ENCODE peak calls at places on chromosomes 13 and 19, in six cellular contexts. One of them, this sample, is unnamed.

GRCh38 chr13:47258384-47258783 is 361.5 kb upstream of the HTR2A start:
- DNase-seq in GM12878: no peak
- DNase-seq in HCT116: no peak
- DNase-seq in K562: no peak
- DNase-seq in HepG2: no peak
- DNase-seq in H1: no peak
- DNase-seq in this sample: no peak

GRCh38 chr19:2186071-2186846 is 22.5 kb downstream of the DOT1L start:
- DNase-seq in GM12878: no peak
- DNase-seq in HCT116: no peak
- DNase-seq in K562: no peak
- DNase-seq in HepG2: no peak
- DNase-seq in H1: no peak
- DNase-seq in this sample: no peak

GRCh38 chr19:3062165-3063105 is at the start of gene TLE5:
- DNase-seq in GM12878: no peak
- DNase-seq in HCT116: no peak
- DNase-seq in K562: peak; percentile 85
- DNase-seq in HepG2: peak; percentile 43
- DNase-seq in H1: no peak
- DNase-seq in this sample: no peak

GRCh38 chr19:18603255-18603957 is 3.2 kb downstream of the CRLF1 start:
- DNase-seq in GM12878: no peak
- DNase-seq in HCT116: no peak
- DNase-seq in K562: peak; percentile 67
- DNase-seq in HepG2: no peak
- DNase-seq in H1: no peak
- DNase-seq in this sample: peak; percentile 64

GRCh38 chr13:29976535-29976934 is 126.1 kb upstream of the UBL3 start:
- DNase-seq in GM12878: no peak
- DNase-seq in HCT116: no peak
- DNase-seq in K562: no peak
- DNase-seq in HepG2: no peak
- DNase-seq in H1: no peak
- DNase-seq in this sample: no peak

GRCh38 chr19:51123381-51124186 is 1.1 kb upstream of the SIGLEC9 start:
- DNase-seq in GM12878: no peak
- DNase-seq in HCT116: no peak
- DNase-seq in K562: no peak
- DNase-seq in HepG2: no peak
- DNase-seq in H1: no peak
- DNase-seq in this sample: no peak

GRCh38 chr13:114025432-114026127 is 51.7 kb upstream of the C13orf46 start:
- DNase-seq in GM12878: no peak
- DNase-seq in HCT116: no peak
- DNase-seq in K562: peak; percentile 12
- DNase-seq in HepG2: no peak
- DNase-seq in H1: no peak
- DNase-seq in this sample: no peak

GRCh38 chr13:46296920-46297319 is 85.2 kb downstream of the LRRC63 start:
- DNase-seq in GM12878: no peak
- DNase-seq in HCT116: peak; percentile 19
- DNase-seq in K562: no peak
- DNase-seq in HepG2: no peak
- DNase-seq in H1: no peak
- DNase-seq in this sample: no peak

GRCh38 chr13:18998389-18998788 is 183.2 kb downstream of the TUBA3C start:
- DNase-seq in GM12878: no peak
- DNase-seq in HCT116: no peak
- DNase-seq in K562: no peak
- DNase-seq in HepG2: no peak
- DNase-seq in H1: no peak
- DNase-seq in this sample: no peak

GRCh38 chr13:60431108-60431700 is 34.2 kb downstream of the TDRD3 start:
- DNase-seq in GM12878: peak; percentile 61
- DNase-seq in HCT116: peak; percentile 46
- DNase-seq in K562: peak; percentile 18
- DNase-seq in HepG2: peak; percentile 47
- DNase-seq in H1: no peak
- DNase-seq in this sample: no peak

GRCh38 chr13:38542601-38543000 is 144.3 kb upstream of the FREM2 start:
- DNase-seq in GM12878: no peak
- DNase-seq in HCT116: no peak
- DNase-seq in K562: no peak
- DNase-seq in HepG2: no peak
- DNase-seq in H1: no peak
- DNase-seq in this sample: no peak

GRCh38 chr19:55369651-55370304 is 485 bp downstream of the IL11 start:
- DNase-seq in GM12878: no peak
- DNase-seq in HCT116: no peak
- DNase-seq in K562: peak; percentile 82
- DNase-seq in HepG2: no peak
- DNase-seq in H1: no peak
- DNase-seq in this sample: peak; percentile 82

GRCh38 chr13:59601993-59602392 is 561.7 kb downstream of the DIAPH3 start:
- DNase-seq in GM12878: no peak
- DNase-seq in HCT116: no peak
- DNase-seq in K562: no peak
- DNase-seq in HepG2: no peak
- DNase-seq in H1: no peak
- DNase-seq in this sample: no peak

GRCh38 chr13:99812611-99813010 is 159.0 kb downstream of the ZIC5 start:
- DNase-seq in GM12878: no peak
- DNase-seq in HCT116: no peak
- DNase-seq in K562: no peak
- DNase-seq in HepG2: no peak
- DNase-seq in H1: no peak
- DNase-seq in this sample: no peak

GRCh38 chr19:39592381-39592780 is 9.9 kb upstream of the LGALS13 start:
- DNase-seq in GM12878: no peak
- DNase-seq in HCT116: no peak
- DNase-seq in K562: no peak
- DNase-seq in HepG2: no peak
- DNase-seq in H1: no peak
- DNase-seq in this sample: no peak

GRCh38 chr19:1789282-1790020 is 22.6 kb downstream of the ATP8B3 start:
- DNase-seq in GM12878: no peak
- DNase-seq in HCT116: no peak
- DNase-seq in K562: no peak
- DNase-seq in HepG2: no peak
- DNase-seq in H1: no peak
- DNase-seq in this sample: no peak

GRCh38 chr13:100836696-100837095 is 162.1 kb upstream of the TMTC4 start:
- DNase-seq in GM12878: no peak
- DNase-seq in HCT116: no peak
- DNase-seq in K562: no peak
- DNase-seq in HepG2: no peak
- DNase-seq in H1: no peak
- DNase-seq in this sample: no peak

GRCh38 chr13:37751025-37751424 is 118.5 kb downstream of the TRPC4 start:
- DNase-seq in GM12878: no peak
- DNase-seq in HCT116: no peak
- DNase-seq in K562: no peak
- DNase-seq in HepG2: no peak
- DNase-seq in H1: no peak
- DNase-seq in this sample: no peak

GRCh38 chr19:47813304-47813994 is 8.3 kb upstream of the CRX start:
- DNase-seq in GM12878: no peak
- DNase-seq in HCT116: peak; percentile 61
- DNase-seq in K562: peak; percentile 88
- DNase-seq in HepG2: peak; percentile 58
- DNase-seq in H1: peak; percentile 78
- DNase-seq in this sample: peak; percentile 98

GRCh38 chr13:42114912-42115311 is 66.5 kb downstream of the DGKH start:
- DNase-seq in GM12878: no peak
- DNase-seq in HCT116: no peak
- DNase-seq in K562: no peak
- DNase-seq in HepG2: no peak
- DNase-seq in H1: no peak
- DNase-seq in this sample: no peak

GRCh38 chr13:31950121-31950810 is 81.3 kb upstream of the FRY start:
- DNase-seq in GM12878: no peak
- DNase-seq in HCT116: no peak
- DNase-seq in K562: no peak
- DNase-seq in HepG2: no peak
- DNase-seq in H1: no peak
- DNase-seq in this sample: no peak

GRCh38 chr13:27644302-27644701 is 22.6 kb downstream of the POLR1D start:
- DNase-seq in GM12878: no peak
- DNase-seq in HCT116: peak; percentile 27
- DNase-seq in K562: no peak
- DNase-seq in HepG2: no peak
- DNase-seq in H1: no peak
- DNase-seq in this sample: no peak

GRCh38 chr13:32246468-32246867 is 68.7 kb downstream of the ZAR1L start:
- DNase-seq in GM12878: no peak
- DNase-seq in HCT116: peak; percentile 66
- DNase-seq in K562: peak; percentile 58
- DNase-seq in HepG2: peak; percentile 67
- DNase-seq in H1: peak; percentile 56
- DNase-seq in this sample: peak; percentile 81

DNA sequence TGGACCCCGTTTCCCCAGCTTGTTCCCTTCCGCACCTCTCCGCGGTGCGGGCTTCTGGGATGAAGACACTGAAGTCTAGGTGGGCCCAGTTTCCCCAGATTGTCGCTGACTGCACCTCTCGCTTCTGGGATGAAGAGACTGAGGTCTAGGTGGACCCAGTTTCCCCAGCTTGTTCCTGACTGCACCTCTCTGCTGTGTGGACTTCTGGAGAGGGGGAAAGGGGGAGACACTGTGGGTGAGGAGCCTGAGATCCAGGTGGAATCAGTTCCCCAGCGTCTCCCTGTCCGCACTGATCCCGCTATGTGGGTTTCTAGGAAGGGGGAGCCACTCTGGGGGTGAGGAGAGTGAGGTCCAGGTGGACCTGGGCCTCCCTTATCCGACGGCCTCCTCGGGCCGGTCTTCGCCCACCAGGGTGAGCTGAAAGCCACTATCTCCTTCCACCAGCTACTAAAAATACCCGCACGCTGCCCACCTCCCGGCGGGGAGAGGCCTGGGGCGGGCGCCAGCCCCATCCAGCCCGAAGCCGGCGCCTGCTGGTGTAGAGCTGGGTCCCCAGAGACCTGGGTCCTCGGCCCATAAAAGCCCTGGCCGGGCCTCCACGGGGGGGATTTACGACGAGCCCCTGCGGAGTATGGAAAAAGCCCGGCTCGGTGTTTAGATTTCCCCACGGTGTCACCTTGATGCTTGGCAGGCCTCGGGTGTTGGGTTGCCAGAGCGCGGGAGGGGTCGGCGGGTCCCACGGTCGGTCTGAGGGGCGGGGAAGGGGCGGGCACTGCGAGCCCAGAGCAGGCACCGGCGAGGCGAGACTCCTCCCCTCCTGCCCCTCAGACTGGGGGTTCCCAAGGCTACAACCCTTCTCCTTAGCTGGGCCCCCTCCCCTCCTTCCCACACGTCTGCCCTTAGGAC is 10.6 kb downstream of the FUT6 start:
- DNase-seq in GM12878: no peak
- DNase-seq in HCT116: no peak
- DNase-seq in K562: no peak
- DNase-seq in HepG2: no peak
- DNase-seq in H1: no peak
- DNase-seq in this sample: peak; percentile 67
- TF ChIP-seq ATF3 in GM12878: no peak
- TF ChIP-seq ATF3 in HCT116: no peak
- TF ChIP-seq ATF3 in K562: no peak
- TF ChIP-seq ATF3 in HepG2: no peak
- TF ChIP-seq ATF3 in H1: no peak
- TF ChIP-seq ATF3 in this sample: no peak

GRCh38 chr19:36152061-36152885 is at the start of gene COX7A1:
- DNase-seq in GM12878: no peak
- DNase-seq in HCT116: no peak
- DNase-seq in K562: no peak
- DNase-seq in HepG2: no peak
- DNase-seq in H1: no peak
- DNase-seq in this sample: no peak
- TF ChIP-seq ATF3 in GM12878: no peak
- TF ChIP-seq ATF3 in HCT116: no peak
- TF ChIP-seq ATF3 in K562: no peak
- TF ChIP-seq ATF3 in HepG2: no peak
- TF ChIP-seq ATF3 in H1: no peak
- TF ChIP-seq ATF3 in this sample: no peak

GRCh38 chr19:8513687-8514504 is at the start of gene ZNF414:
- DNase-seq in GM12878: peak; percentile 60
- DNase-seq in HCT116: peak; percentile 97
- DNase-seq in K562: peak; percentile 98
- DNase-seq in HepG2: peak; percentile 83
- DNase-seq in H1: peak; percentile 96
- DNase-seq in this sample: peak; percentile 100

GRCh38 chr19:8510589-8511115 is 3.3 kb downstream of the ZNF414 start:
- DNase-seq in GM12878: no peak
- DNase-seq in HCT116: no peak
- DNase-seq in K562: no peak
- DNase-seq in HepG2: no peak
- DNase-seq in H1: no peak
- DNase-seq in this sample: no peak

GRCh38 chr19:8512115-8512967 is 1.6 kb downstream of the ZNF414 start:
- DNase-seq in GM12878: no peak
- DNase-seq in HCT116: peak; percentile 67
- DNase-seq in K562: peak; percentile 92
- DNase-seq in HepG2: peak; percentile 60
- DNase-seq in H1: peak; percentile 58
- DNase-seq in this sample: peak; percentile 68

GRCh38 chr19:8512991-8513686 is 828 bp downstream of the ZNF414 start:
- DNase-seq in GM12878: no peak
- DNase-seq in HCT116: no peak
- DNase-seq in K562: no peak
- DNase-seq in HepG2: no peak
- DNase-seq in H1: no peak
- DNase-seq in this sample: no peak

GRCh38 chr19:8511573-8512101 is 2.3 kb downstream of the ZNF414 start:
- DNase-seq in GM12878: no peak
- DNase-seq in HCT116: peak; percentile 53
- DNase-seq in K562: no peak
- DNase-seq in HepG2: no peak
- DNase-seq in H1: no peak
- DNase-seq in this sample: no peak
- TF ChIP-seq ATF3 in GM12878: no peak
- TF ChIP-seq ATF3 in HCT116: no peak
- TF ChIP-seq ATF3 in K562: no peak
- TF ChIP-seq ATF3 in HepG2: no peak
- TF ChIP-seq ATF3 in H1: no peak
- TF ChIP-seq ATF3 in this sample: no peak

DNA sequence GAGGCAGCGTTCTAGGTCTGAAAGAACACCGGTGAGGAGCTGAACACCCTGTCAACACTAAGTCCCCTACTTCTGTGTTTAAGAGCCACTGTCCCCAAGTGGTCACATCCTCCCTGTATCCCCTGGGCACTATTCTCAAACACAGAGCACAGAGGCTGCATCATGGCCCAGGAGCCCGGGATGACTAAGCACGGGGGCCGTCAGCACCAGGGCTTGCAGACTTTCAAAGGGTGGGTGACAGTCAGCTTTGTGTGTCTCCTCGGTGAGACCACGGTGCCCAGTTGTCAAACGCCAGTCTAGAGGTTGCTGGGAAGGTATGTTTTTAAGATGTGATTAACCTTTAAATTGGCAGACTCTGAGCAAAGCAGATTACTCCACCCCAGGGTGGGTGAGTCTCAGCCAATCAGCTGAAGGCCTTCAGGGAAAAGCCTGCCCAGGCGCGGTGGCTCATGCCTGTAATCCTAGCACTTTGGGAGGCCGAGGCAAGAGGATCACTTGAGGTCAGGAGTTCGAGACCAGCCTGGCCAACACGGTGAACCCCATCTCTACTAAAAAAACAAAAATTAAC is 8.0 kb downstream of the MAP2K2 start:
- DNase-seq in GM12878: no peak
- DNase-seq in HCT116: no peak
- DNase-seq in K562: no peak
- DNase-seq in HepG2: no peak
- DNase-seq in H1: no peak
- DNase-seq in this sample: no peak
- TF ChIP-seq ATF3 in GM12878: no peak
- TF ChIP-seq ATF3 in HCT116: no peak
- TF ChIP-seq ATF3 in K562: no peak
- TF ChIP-seq ATF3 in HepG2: no peak
- TF ChIP-seq ATF3 in H1: no peak
- TF ChIP-seq ATF3 in this sample: no peak

This sample was measured in WTC11.